ENCODE peak calls at places on chromosomes 1 and 21, in seven cellular contexts. E is AG10803, Z is pancreas, R is lower leg skin, K is uterus, A is tibial nerve, S is GM06990. I is an unnamed sample.

GRCh38 chr1:20280906-20281305 is 9.8 kb upstream of the VWA5B1 start:
- DNase-seq in S (no peak), Z (no peak), R (no peak), K (no peak), E (no peak), A (no peak), I (no peak)

GRCh38 chr1:116988908-116989307 is 12.7 kb upstream of the CD101 start:
- DNase-seq in E (no peak), K (no peak), Z (no peak), A (no peak), S (no peak), R (no peak), I (no peak)

GRCh38 chr1:85334962-85335361 is 58.5 kb upstream of the BCL10 start:
- DNase-seq in Z (no peak), S (peak), A (no peak), K (no peak), E (peak), R (no peak), I (no peak)

GRCh38 chr21:36482181-36482580 is 2.3 kb upstream of the CLDN14 start:
- DNase-seq in K (no peak), Z (no peak), R (no peak), A (no peak), S (no peak), E (no peak), I (no peak)

GRCh38 chr1:21537511-21537931 is 28.3 kb downstream of the ALPL start:
- DNase-seq in K (no peak), A (peak), R (no peak), E (no peak), S (no peak), Z (peak), I (no peak)

GRCh38 chr1:234281826-234282489 is 91.3 kb upstream of the COA6 start:
- DNase-seq in Z (no peak), A (no peak), E (peak), S (no peak), K (no peak), R (no peak), I (peak)

GRCh38 chr1:240232548-240232947 is 140.9 kb downstream of the FMN2 start:
- DNase-seq in A (no peak), K (no peak), Z (no peak), R (no peak), S (no peak), E (peak), I (peak)

GRCh38 chr1:73953186-73953585 is 244.8 kb downstream of the LRRIQ3 start:
- DNase-seq in Z (no peak), E (no peak), S (no peak), K (no peak), A (no peak), R (no peak), I (no peak)

GRCh38 chr1:55646181-55646580 is 431.0 kb upstream of the USP24 start:
- DNase-seq in Z (no peak), R (no peak), E (no peak), A (no peak), K (no peak), S (no peak), I (no peak)

GRCh38 chr21:34802180-34802899 is 133.5 kb downstream of the CLIC6 start:
- DNase-seq in R (peak), S (no peak), Z (no peak), E (no peak), K (no peak), A (no peak), I (no peak)

GRCh38 chr1:244796719-244797406 is 38.6 kb upstream of the COX20 start:
- DNase-seq in S (no peak), A (peak), Z (no peak), K (peak), R (peak), E (peak), I (peak)

GRCh38 chr1:21220815-21221214 is 44.1 kb upstream of the EIF4G3 start:
- DNase-seq in Z (peak), A (no peak), E (peak), S (no peak), K (no peak), R (no peak), I (no peak)

GRCh38 chr1:21651214-21652042 is 17.7 kb downstream of the RAP1GAP start:
- DNase-seq in K (no peak), A (no peak), E (no peak), Z (no peak), S (peak), R (no peak), I (peak)

GRCh38 chr1:10128081-10128765 is 82.1 kb upstream of the KIF1B start:
- DNase-seq in A (no peak), Z (no peak), R (no peak), E (no peak), S (no peak), K (no peak), I (no peak)

GRCh38 chr1:218443255-218443654 is 98.1 kb downstream of the TGFB2 start:
- DNase-seq in K (no peak), R (no peak), A (no peak), S (no peak), Z (no peak), E (no peak), I (no peak)

GRCh38 chr1:180343931-180344406 is 113.9 kb downstream of the LHX4 start:
- DNase-seq in K (no peak), R (no peak), E (peak), Z (no peak), A (peak), S (no peak), I (peak)

GRCh38 chr1:161905269-161905884 is 118.3 kb downstream of the OLFML2B start:
- DNase-seq in Z (no peak), A (no peak), K (no peak), E (peak), S (no peak), R (no peak), I (no peak)

GRCh38 chr1:160007577-160008200 is 24.1 kb downstream of the PIGM start:
- DNase-seq in K (no peak), E (no peak), Z (no peak), R (no peak), S (no peak), A (no peak), I (peak)

GRCh38 chr1:29639741-29640427 is 403.6 kb downstream of the PTPRU start:
- DNase-seq in R (peak), E (peak), K (no peak), S (no peak), A (no peak), Z (no peak), I (peak)

GRCh38 chr1:167772436-167772835 is 50.7 kb downstream of the MPZL1 start:
- DNase-seq in Z (no peak), R (no peak), E (no peak), K (no peak), A (no peak), S (no peak), I (no peak)

GRCh38 chr21:44453120-44453519 is 2.2 kb upstream of the LRRC3 start:
- DNase-seq in K (no peak), A (no peak), S (no peak), E (no peak), Z (no peak), R (no peak), I (no peak)

GRCh38 chr1:151145158-151146071 is 1.0 kb downstream of the SEMA6C start:
- DNase-seq in A (peak), S (no peak), K (no peak), Z (peak), E (no peak), R (peak), I (peak)

GRCh38 chr1:100606438-100606837 is 68.5 kb downstream of the GPR88 start:
- DNase-seq in E (peak), S (no peak), K (peak), Z (no peak), R (no peak), A (peak), I (peak)

GRCh38 chr1:87243573-87243972 is 85.1 kb upstream of the LMO4 start:
- DNase-seq in A (no peak), K (no peak), E (peak), Z (no peak), S (no peak), R (no peak), I (peak)

GRCh38 chr1:203281851-203282661 is 23.3 kb upstream of the BTG2 start:
- DNase-seq in E (no peak), Z (no peak), S (no peak), R (peak), A (no peak), K (peak), I (no peak)

GRCh38 chr1:16420719-16421118 is 16.5 kb downstream of the SPATA21 start:
- DNase-seq in R (no peak), E (no peak), A (no peak), S (peak), K (no peak), Z (no peak), I (no peak)

GRCh38 chr1:82646336-82646735 is 845.6 kb downstream of the ADGRL2 start:
- DNase-seq in R (no peak), A (no peak), S (no peak), E (no peak), K (no peak), Z (no peak), I (peak)

GRCh38 chr1:203794764-203795381 is 550 bp upstream of the ZBED6 start:
- DNase-seq in K (no peak), Z (no peak), S (no peak), R (peak), A (no peak), E (no peak), I (no peak)

GRCh38 chr1:204751883-204752687 is 66.5 kb upstream of the LRRN2 start:
- DNase-seq in E (no peak), A (no peak), R (peak), K (no peak), Z (peak), S (no peak), I (no peak)

GRCh38 chr1:19651141-19651737 is 7.1 kb downstream of the NBL1 start:
- DNase-seq in R (no peak), S (no peak), Z (peak), A (peak), K (peak), E (peak), I (peak)

GRCh38 chr1:217089239-217090014 is 366.2 kb upstream of the ESRRG start:
- DNase-seq in E (no peak), Z (peak), S (no peak), A (no peak), R (no peak), K (no peak), I (peak)
- H3K4me3 ChIP-seq in E (peak), Z (peak), S (no peak), A (peak), R (peak), K (no peak), I (peak)

DNA sequence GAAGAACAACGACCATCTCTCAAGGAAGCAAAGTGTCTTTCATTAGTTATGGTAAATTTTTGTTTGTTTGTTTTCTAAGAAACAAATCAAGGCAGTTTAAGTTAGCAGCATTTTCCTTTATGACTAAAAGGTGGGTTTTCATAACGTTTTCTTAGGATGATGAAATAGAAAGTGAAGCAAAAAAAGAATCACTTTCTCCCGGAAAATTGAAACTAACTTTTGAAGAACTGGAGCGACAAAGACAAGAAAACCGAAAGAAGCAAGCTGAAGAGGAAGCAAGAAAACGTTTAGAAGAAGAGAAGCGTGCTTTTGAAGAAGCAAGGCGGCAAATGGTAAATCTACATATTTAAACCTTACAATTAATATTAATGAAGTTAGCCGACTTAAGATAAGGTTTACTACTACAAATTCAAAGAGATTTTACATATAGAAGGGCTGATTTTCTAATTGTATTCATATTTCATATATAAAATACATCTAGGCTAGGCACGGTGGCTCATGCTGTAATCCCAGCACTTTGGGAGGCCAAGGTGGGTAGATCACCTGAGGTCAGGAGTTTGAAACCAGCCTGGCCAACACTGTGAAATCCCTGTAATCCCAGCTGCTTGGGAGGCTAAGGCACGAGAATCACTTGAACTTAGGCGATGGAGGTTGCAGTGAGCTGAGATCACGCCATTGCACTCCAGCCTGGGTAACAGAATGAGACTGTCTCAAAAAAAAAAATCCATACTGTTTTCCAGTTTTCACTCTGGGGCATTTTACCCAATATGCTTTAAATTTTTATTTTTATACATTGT is 38.3 kb downstream of the NEXN start:
- DNase-seq in S (peak), E (no peak), A (no peak), Z (no peak), R (no peak), K (no peak), I (no peak)
- H3K4me3 ChIP-seq in S (peak), E (no peak), A (no peak), Z (no peak), R (no peak), K (no peak), I (no peak)

GRCh38 chr1:226547754-226548191 is 791 bp upstream of the STUM start:
- DNase-seq in Z (peak), E (peak), S (no peak), R (peak), K (peak), A (peak), I (peak)
- H3K4me3 ChIP-seq in Z (no peak), E (no peak), S (no peak), R (no peak), K (no peak), A (no peak), I (no peak)

DNA sequence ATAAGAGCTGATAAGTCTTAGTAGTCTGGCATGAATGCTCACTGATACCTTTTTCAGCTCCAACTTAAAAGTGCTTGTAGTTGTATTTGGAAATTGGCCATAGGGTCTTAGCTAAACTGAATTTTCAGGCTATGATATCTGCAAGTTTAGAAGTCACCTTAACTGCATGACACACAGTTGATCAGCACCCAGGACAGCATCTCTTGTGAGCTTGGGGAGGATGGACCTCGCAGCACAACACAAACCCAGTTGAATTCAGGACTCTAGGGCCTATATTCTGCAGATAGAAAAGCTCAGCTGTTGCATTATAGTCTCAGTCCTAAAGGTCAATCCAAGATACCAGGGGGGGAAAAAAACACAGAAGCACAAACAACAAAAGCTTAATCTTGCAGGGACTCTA is 394.3 kb downstream of the KCNH1 start:
- DNase-seq in R (no peak), K (no peak), E (no peak), S (no peak), A (no peak), Z (no peak), I (peak)
- H3K4me3 ChIP-seq in R (no peak), K (no peak), E (no peak), S (no peak), A (no peak), Z (no peak), I (no peak)

GRCh38 chr1:25548601-25549000 is 5.2 kb downstream of the LDLRAP1 start:
- DNase-seq in E (no peak), Z (no peak), S (no peak), A (no peak), R (no peak), K (no peak), I (no peak)
- H3K4me3 ChIP-seq in E (no peak), Z (no peak), S (no peak), A (no peak), R (no peak), K (no peak), I (no peak)

GRCh38 chr1:98660941-98661543 is 479 bp upstream of the SNX7 start:
- DNase-seq in E (peak), S (no peak), Z (no peak), R (no peak), A (no peak), K (no peak), I (peak)
- H3K4me3 ChIP-seq in E (peak), S (no peak), Z (peak), R (peak), A (peak), K (peak), I (peak)

GRCh38 chr1:33792216-33792615 is 71.7 kb upstream of the HMGB4 start:
- DNase-seq in K (no peak), Z (no peak), R (peak), S (no peak), E (no peak), A (no peak), I (no peak)
- H3K4me3 ChIP-seq in K (no peak), Z (no peak), R (no peak), S (no peak), E (no peak), A (no peak), I (no peak)